ENCODE peak calls at places on chromosomes 11 and 22, in four cellular contexts. One of them, this sample, is unnamed.

GRCh38 chr11:67648140-67648795 is 2.3 kb downstream of the ACY3 start:
- DNase-seq in Caco-2: peak; percentile 58
- DNase-seq in bronchial epithelial cell: no peak
- DNase-seq in mucosa of descending colon: no peak
- DNase-seq in this sample: no peak

GRCh38 chr11:4068962-4069361 is 25.6 kb upstream of the RRM1 start:
- DNase-seq in bronchial epithelial cell: no peak
- DNase-seq in mucosa of descending colon: no peak
- DNase-seq in Caco-2: no peak
- DNase-seq in this sample: no peak

GRCh38 chr11:68974421-68975194 is 6.2 kb downstream of the MRGPRD start:
- DNase-seq in bronchial epithelial cell: peak; percentile 20
- DNase-seq in Caco-2: peak; percentile 66
- DNase-seq in mucosa of descending colon: no peak
- DNase-seq in this sample: peak; percentile 35

GRCh38 chr22:26550498-26551033 is 38.3 kb upstream of the TFIP11 start:
- DNase-seq in bronchial epithelial cell: no peak
- DNase-seq in Caco-2: no peak
- DNase-seq in mucosa of descending colon: no peak
- DNase-seq in this sample: peak; percentile 62

GRCh38 chr11:68361702-68362101 is 49.3 kb downstream of the LRP5 start:
- DNase-seq in bronchial epithelial cell: no peak
- DNase-seq in Caco-2: no peak
- DNase-seq in mucosa of descending colon: no peak
- DNase-seq in this sample: no peak

GRCh38 chr11:128890543-128891409 is at the start of gene KCNJ5:
- DNase-seq in bronchial epithelial cell: no peak
- DNase-seq in mucosa of descending colon: peak; percentile 23
- DNase-seq in Caco-2: peak; percentile 70
- DNase-seq in this sample: peak; percentile 60

GRCh38 chr11:5234390-5234834 is at the start of gene HBD:
- DNase-seq in Caco-2: no peak
- DNase-seq in bronchial epithelial cell: no peak
- DNase-seq in mucosa of descending colon: no peak
- DNase-seq in this sample: no peak

GRCh38 chr11:35166369-35167360 is 27.7 kb downstream of the CD44 start:
- DNase-seq in mucosa of descending colon: no peak
- DNase-seq in bronchial epithelial cell: peak; percentile 97
- DNase-seq in Caco-2: no peak
- DNase-seq in this sample: no peak

GRCh38 chr22:36577019-36577418 is 48.1 kb upstream of the EIF3D start:
- DNase-seq in mucosa of descending colon: no peak
- DNase-seq in bronchial epithelial cell: peak; percentile 72
- DNase-seq in Caco-2: no peak
- DNase-seq in this sample: no peak

GRCh38 chr22:49056301-49056700 is 771.4 kb downstream of the BRD1 start:
- DNase-seq in Caco-2: no peak
- DNase-seq in bronchial epithelial cell: no peak
- DNase-seq in mucosa of descending colon: no peak
- DNase-seq in this sample: no peak

GRCh38 chr11:63945482-63946163 is 6.8 kb downstream of the NAA40 start:
- DNase-seq in Caco-2: peak; percentile 78
- DNase-seq in mucosa of descending colon: peak; percentile 82
- DNase-seq in bronchial epithelial cell: peak; percentile 65
- DNase-seq in this sample: peak; percentile 84

GRCh38 chr11:60971520-60971919 is at the start of gene CD6:
- DNase-seq in bronchial epithelial cell: no peak
- DNase-seq in Caco-2: no peak
- DNase-seq in mucosa of descending colon: no peak
- DNase-seq in this sample: no peak

GRCh38 chr11:123903932-123904331 is 2.0 kb downstream of the OR8D4 start:
- DNase-seq in mucosa of descending colon: no peak
- DNase-seq in bronchial epithelial cell: no peak
- DNase-seq in Caco-2: no peak
- DNase-seq in this sample: no peak

GRCh38 chr11:22976146-22976545 is 115.9 kb upstream of the CCDC179 start:
- DNase-seq in Caco-2: no peak
- DNase-seq in bronchial epithelial cell: peak; percentile 91
- DNase-seq in mucosa of descending colon: no peak
- DNase-seq in this sample: no peak

GRCh38 chr11:99325807-99326206 is 305.1 kb downstream of the CNTN5 start:
- DNase-seq in mucosa of descending colon: no peak
- DNase-seq in Caco-2: no peak
- DNase-seq in bronchial epithelial cell: peak; percentile 64
- DNase-seq in this sample: no peak

GRCh38 chr22:50703726-50704509 is 31.3 kb downstream of the SHANK3 start:
- DNase-seq in Caco-2: no peak
- DNase-seq in bronchial epithelial cell: no peak
- DNase-seq in mucosa of descending colon: no peak
- DNase-seq in this sample: peak; percentile 26

GRCh38 chr11:62876712-62877111 is 4.0 kb upstream of the SLC3A2 start:
- DNase-seq in Caco-2: no peak
- DNase-seq in bronchial epithelial cell: peak; percentile 70
- DNase-seq in mucosa of descending colon: no peak
- DNase-seq in this sample: no peak

GRCh38 chr22:41256254-41256897 is 15.6 kb upstream of the CHADL start:
- DNase-seq in Caco-2: no peak
- DNase-seq in mucosa of descending colon: no peak
- DNase-seq in bronchial epithelial cell: peak; percentile 91
- DNase-seq in this sample: no peak

GRCh38 chr11:820655-821512 is 2.2 kb downstream of the PNPLA2 start:
- DNase-seq in Caco-2: no peak
- DNase-seq in mucosa of descending colon: peak; percentile 67
- DNase-seq in bronchial epithelial cell: peak; percentile 49
- DNase-seq in this sample: peak; percentile 95

GRCh38 chr22:32564170-32565001 is 89.8 kb downstream of the FBXO7 start:
- DNase-seq in bronchial epithelial cell: no peak
- DNase-seq in Caco-2: no peak
- DNase-seq in mucosa of descending colon: no peak
- DNase-seq in this sample: peak; percentile 50

GRCh38 chr11:74937696-74938475 is 11.0 kb downstream of the XRRA1 start:
- DNase-seq in mucosa of descending colon: no peak
- DNase-seq in Caco-2: no peak
- DNase-seq in bronchial epithelial cell: no peak
- DNase-seq in this sample: no peak

GRCh38 chr11:55658031-55658573 is 3.9 kb upstream of the OR4C6 start:
- DNase-seq in mucosa of descending colon: no peak
- DNase-seq in Caco-2: peak; percentile 2
- DNase-seq in bronchial epithelial cell: no peak
- DNase-seq in this sample: no peak

GRCh38 chr11:15972838-15973237 is 383.5 kb downstream of the SOX6 start:
- DNase-seq in mucosa of descending colon: no peak
- DNase-seq in Caco-2: no peak
- DNase-seq in bronchial epithelial cell: no peak
- DNase-seq in this sample: no peak

GRCh38 chr11:10540915-10541591 is at the start of gene RNF141:
- DNase-seq in mucosa of descending colon: peak; percentile 99
- DNase-seq in Caco-2: peak; percentile 99
- DNase-seq in bronchial epithelial cell: peak; percentile 75
- DNase-seq in this sample: peak; percentile 98

GRCh38 chr22:42627981-42628380 is 12.4 kb downstream of the ATP5MGL start:
- DNase-seq in bronchial epithelial cell: no peak
- DNase-seq in Caco-2: no peak
- DNase-seq in mucosa of descending colon: no peak
- DNase-seq in this sample: no peak
- H3K36me3 ChIP-seq in bronchial epithelial cell: peaks cover 60% of the 10 kb centered on the region
- H3K36me3 ChIP-seq in Caco-2: peaks cover 2% of the 10 kb centered on the region
- H3K36me3 ChIP-seq in mucosa of descending colon: peaks cover 8% of the 10 kb centered on the region
- H3K36me3 ChIP-seq in this sample: peaks cover 11% of the 10 kb centered on the region

GRCh38 chr22:38982008-38982927 is at the start of gene APOBEC3B:
- DNase-seq in bronchial epithelial cell: peak; percentile 95
- DNase-seq in Caco-2: peak; percentile 91
- DNase-seq in mucosa of descending colon: peak; percentile 95
- DNase-seq in this sample: peak; percentile 89
- TF ChIP-seq CTCF in bronchial epithelial cell: no peak
- TF ChIP-seq CTCF in Caco-2: no peak
- TF ChIP-seq CTCF in mucosa of descending colon: no peak
- TF ChIP-seq CTCF in this sample: no peak

DNA sequence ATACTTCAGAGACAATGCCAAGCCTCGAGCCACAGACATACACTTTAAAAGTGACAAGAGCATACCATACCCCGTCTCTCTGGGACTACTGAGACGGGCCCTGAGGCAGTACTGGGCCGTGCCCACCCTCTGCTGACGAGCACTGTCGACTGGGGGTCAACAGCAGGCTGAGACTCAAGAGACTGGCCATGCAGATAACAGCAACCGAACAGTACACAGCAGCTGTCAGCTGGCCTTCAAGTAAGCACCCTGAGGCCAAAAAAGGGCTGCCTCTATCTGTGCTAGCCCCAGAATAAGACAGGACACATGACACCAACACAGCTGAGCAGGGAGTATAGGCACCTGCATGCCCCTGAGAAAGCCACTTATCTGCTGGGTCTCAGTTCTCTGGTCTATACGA is 18.9 kb upstream of the TMEM121B start:
- DNase-seq in Caco-2: no peak
- DNase-seq in bronchial epithelial cell: no peak
- DNase-seq in mucosa of descending colon: no peak
- DNase-seq in this sample: no peak
- H3K36me3 ChIP-seq in Caco-2: peaks cover 1% of the 10 kb centered on the region
- H3K36me3 ChIP-seq in bronchial epithelial cell: peaks cover 23% of the 10 kb centered on the region
- H3K36me3 ChIP-seq in mucosa of descending colon: no peaks in the 10 kb centered on the region
- H3K36me3 ChIP-seq in this sample: peaks cover 58% of the 10 kb centered on the region

GRCh38 chr11:17927643-17928343 is 85.1 kb downstream of the SERGEF start:
- DNase-seq in mucosa of descending colon: no peak
- DNase-seq in bronchial epithelial cell: no peak
- DNase-seq in Caco-2: no peak
- DNase-seq in this sample: no peak

GRCh38 chr11:17932472-17932871 is 80.4 kb downstream of the SERGEF start:
- DNase-seq in bronchial epithelial cell: no peak
- DNase-seq in Caco-2: peak; percentile 15
- DNase-seq in mucosa of descending colon: no peak
- DNase-seq in this sample: no peak

GRCh38 chr11:17931595-17931994 is 81.3 kb downstream of the SERGEF start:
- DNase-seq in bronchial epithelial cell: no peak
- DNase-seq in mucosa of descending colon: no peak
- DNase-seq in Caco-2: no peak
- DNase-seq in this sample: no peak

GRCh38 chr11:17929171-17929570 is 83.7 kb downstream of the SERGEF start:
- DNase-seq in mucosa of descending colon: no peak
- DNase-seq in Caco-2: no peak
- DNase-seq in bronchial epithelial cell: no peak
- DNase-seq in this sample: no peak

GRCh38 chr11:17930544-17931144 is 82.2 kb downstream of the SERGEF start:
- DNase-seq in bronchial epithelial cell: no peak
- DNase-seq in Caco-2: no peak
- DNase-seq in mucosa of descending colon: no peak
- DNase-seq in this sample: no peak
- TF ChIP-seq CTCF in bronchial epithelial cell: no peak
- TF ChIP-seq CTCF in Caco-2: no peak
- TF ChIP-seq CTCF in mucosa of descending colon: no peak
- TF ChIP-seq CTCF in this sample: no peak

DNA sequence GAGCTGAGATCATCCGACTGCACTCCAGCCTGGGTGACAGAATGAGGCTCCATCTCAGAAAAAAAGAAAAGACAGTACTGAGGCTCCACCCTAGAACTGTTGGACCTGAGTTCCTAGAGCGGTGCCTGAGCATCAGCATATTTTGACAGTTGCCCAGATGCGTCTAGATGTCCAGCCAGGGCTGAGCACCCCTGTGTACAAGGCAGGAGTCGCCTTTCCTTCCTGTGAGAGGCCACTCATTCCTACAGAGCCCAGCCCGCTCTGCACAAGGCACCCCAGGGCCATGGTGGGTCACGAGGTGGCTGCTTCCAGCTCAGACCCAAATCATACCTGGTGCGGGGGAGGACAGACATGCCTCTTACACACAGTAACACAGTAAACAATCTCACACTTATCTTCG is 15.9 kb downstream of the SAMM50 start:
- DNase-seq in bronchial epithelial cell: no peak
- DNase-seq in mucosa of descending colon: no peak
- DNase-seq in Caco-2: no peak
- DNase-seq in this sample: no peak
- H3K36me3 ChIP-seq in bronchial epithelial cell: peaks cover 27% of the 10 kb centered on the region
- H3K36me3 ChIP-seq in mucosa of descending colon: peaks cover 24% of the 10 kb centered on the region
- H3K36me3 ChIP-seq in Caco-2: peaks cover 4% of the 10 kb centered on the region
- H3K36me3 ChIP-seq in this sample: peaks cover 5% of the 10 kb centered on the region

GRCh38 chr11:32658639-32659406 is 75.2 kb downstream of the EIF3M start:
- DNase-seq in Caco-2: no peak
- DNase-seq in bronchial epithelial cell: peak; percentile 89
- DNase-seq in mucosa of descending colon: no peak
- DNase-seq in this sample: no peak

DNA sequence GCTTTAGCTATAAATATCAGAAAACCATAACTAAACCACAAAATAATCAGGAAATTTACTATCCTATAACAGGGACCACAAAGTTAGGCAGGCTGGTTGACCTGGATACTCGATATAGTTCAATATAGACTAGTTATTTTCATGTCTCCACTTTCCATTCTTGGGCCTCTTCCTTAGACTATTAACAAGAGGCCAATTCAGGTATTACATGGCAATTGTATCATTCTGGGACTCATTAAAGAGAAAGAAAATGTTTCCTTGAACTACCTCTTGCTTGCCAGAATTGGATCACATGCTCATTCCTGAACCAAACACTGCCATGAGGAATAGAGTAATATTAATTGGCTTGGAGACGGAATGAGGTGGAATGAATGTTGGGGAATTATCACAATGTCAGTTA is 76.0 kb downstream of the EIF3M start:
- DNase-seq in bronchial epithelial cell: no peak
- DNase-seq in mucosa of descending colon: no peak
- DNase-seq in Caco-2: no peak
- DNase-seq in this sample: no peak
- TF ChIP-seq CTCF in bronchial epithelial cell: no peak
- TF ChIP-seq CTCF in mucosa of descending colon: no peak
- TF ChIP-seq CTCF in Caco-2: no peak
- TF ChIP-seq CTCF in this sample: no peak

GRCh38 chr22:24121938-24122337 is 59.3 kb upstream of the SUSD2 start:
- DNase-seq in bronchial epithelial cell: no peak
- DNase-seq in Caco-2: no peak
- DNase-seq in mucosa of descending colon: no peak
- DNase-seq in this sample: no peak

GRCh38 chr22:24120029-24120428 is 61.3 kb upstream of the SUSD2 start:
- DNase-seq in Caco-2: no peak
- DNase-seq in mucosa of descending colon: no peak
- DNase-seq in bronchial epithelial cell: no peak
- DNase-seq in this sample: no peak

GRCh38 chr22:24125942-24126341 is 55.3 kb upstream of the SUSD2 start:
- DNase-seq in bronchial epithelial cell: no peak
- DNase-seq in Caco-2: no peak
- DNase-seq in mucosa of descending colon: no peak
- DNase-seq in this sample: no peak

GRCh38 chr22:24128024-24128423 is 53.3 kb upstream of the SUSD2 start:
- DNase-seq in mucosa of descending colon: no peak
- DNase-seq in bronchial epithelial cell: no peak
- DNase-seq in Caco-2: no peak
- DNase-seq in this sample: no peak

GRCh38 chr22:24124247-24124646 is 57.0 kb upstream of the SUSD2 start:
- DNase-seq in bronchial epithelial cell: no peak
- DNase-seq in mucosa of descending colon: no peak
- DNase-seq in Caco-2: no peak
- DNase-seq in this sample: no peak
- H3K36me3 ChIP-seq in bronchial epithelial cell: peaks cover 21% of the 10 kb centered on the region
- H3K36me3 ChIP-seq in mucosa of descending colon: no peaks in the 10 kb centered on the region
- H3K36me3 ChIP-seq in Caco-2: peaks cover 1% of the 10 kb centered on the region
- H3K36me3 ChIP-seq in this sample: peaks cover 75% of the 10 kb centered on the region

GRCh38 chr22:46793497-46793896 is 31.0 kb downstream of the TBC1D22A start:
- DNase-seq in bronchial epithelial cell: no peak
- DNase-seq in Caco-2: no peak
- DNase-seq in mucosa of descending colon: no peak
- DNase-seq in this sample: no peak
- TF ChIP-seq CTCF in bronchial epithelial cell: no peak
- TF ChIP-seq CTCF in Caco-2: no peak
- TF ChIP-seq CTCF in mucosa of descending colon: no peak
- TF ChIP-seq CTCF in this sample: no peak

This sample was measured in psoas muscle.